ENCODE peak calls at places on chromosome 6, in four cellular contexts. C, J, O and I are unnamed samples.

GRCh38 chr6:119575721-119576120 is 226.2 kb upstream of the MAN1A1 start:
- DNase-seq in O (peak; percentile 10), J (no peak), C (peak; percentile 52), I (no peak)

GRCh38 chr6:2658788-2659187 is 91.9 kb downstream of the MYLK4 start:
- DNase-seq in C (no peak), J (peak; percentile 40), O (no peak), I (no peak)

GRCh38 chr6:71220466-71220865 is 68.1 kb upstream of the OGFRL1 start:
- DNase-seq in J (no peak), C (no peak), O (no peak), I (no peak)

GRCh38 chr6:129402244-129402643 is 307.7 kb downstream of the ARHGAP18 start:
- DNase-seq in C (peak; percentile 16), J (no peak), O (no peak), I (no peak)

GRCh38 chr6:25389501-25389900 is 110.3 kb downstream of the CARMIL1 start:
- DNase-seq in C (no peak), J (no peak), O (no peak), I (no peak)

GRCh38 chr6:37648465-37649330 is 49.0 kb downstream of the MDGA1 start:
- DNase-seq in O (peak; percentile 59), C (no peak), J (no peak), I (no peak)

GRCh38 chr6:80003841-80004198 is 629 bp upstream of the TTK start:
- DNase-seq in O (peak; percentile 6), J (no peak), C (no peak), I (no peak)

GRCh38 chr6:36729169-36729549 is 31.5 kb downstream of the RAB44 start:
- DNase-seq in O (no peak), J (no peak), C (no peak), I (no peak)

GRCh38 chr6:13071946-13072345 is 256.4 kb downstream of the TBC1D7 start:
- DNase-seq in C (no peak), J (no peak), O (no peak), I (no peak)

GRCh38 chr6:82381278-82381677 is 17.7 kb downstream of the TPBG start:
- DNase-seq in C (no peak), J (peak; percentile 61), O (no peak), I (no peak)

GRCh38 chr6:111250743-111251406 is 163.6 kb downstream of the SLC16A10 start:
- DNase-seq in O (peak; percentile 59), C (no peak), J (no peak), I (no peak)

GRCh38 chr6:154528286-154528915 is 17.9 kb upstream of the CNKSR3 start:
- DNase-seq in J (no peak), C (no peak), O (no peak), I (no peak)

GRCh38 chr6:1665214-1665613 is 55.5 kb downstream of the FOXC1 start:
- DNase-seq in J (peak; percentile 62), O (no peak), C (no peak), I (no peak)

GRCh38 chr6:130843575-130844320 is 16.5 kb downstream of the SMLR1 start:
- DNase-seq in O (peak; percentile 38), J (peak; percentile 9), C (peak; percentile 33), I (peak; percentile 18)

GRCh38 chr6:56649782-56650181 is 7.1 kb upstream of the DST start:
- DNase-seq in O (no peak), J (no peak), C (peak; percentile 64), I (no peak)

GRCh38 chr6:141351721-141352120 is 781.0 kb upstream of the GJE1 start:
- DNase-seq in C (no peak), O (no peak), J (no peak), I (no peak)

GRCh38 chr6:129516787-129517186 is 193.2 kb downstream of the ARHGAP18 start:
- DNase-seq in O (no peak), J (no peak), C (no peak), I (no peak)

GRCh38 chr6:54192993-54193392 is 81.8 kb downstream of the MLIP start:
- DNase-seq in J (no peak), O (no peak), C (no peak), I (no peak)

GRCh38 chr6:139943391-139943790 is 568.9 kb upstream of the CITED2 start:
- DNase-seq in C (peak; percentile 89), O (no peak), J (no peak), I (peak; percentile 7)

GRCh38 chr6:142845624-142846458 is 99.1 kb downstream of the HIVEP2 start:
- DNase-seq in O (peak; percentile 23), J (no peak), C (peak; percentile 70), I (no peak)

GRCh38 chr6:2038096-2038495 is 207.3 kb downstream of the GMDS start:
- DNase-seq in C (peak; percentile 37), J (no peak), O (peak; percentile 8), I (no peak)

GRCh38 chr6:127297502-127298070 is 30.9 kb downstream of the RNF146 start:
- DNase-seq in O (no peak), C (no peak), J (no peak), I (no peak)

GRCh38 chr6:13461352-13461751 is 26.0 kb downstream of the GFOD1 start:
- DNase-seq in J (no peak), C (no peak), O (no peak), I (no peak)

GRCh38 chr6:97040355-97040860 is 115.9 kb downstream of the KLHL32 start:
- DNase-seq in J (no peak), C (no peak), O (no peak), I (no peak)

GRCh38 chr6:132020138-132020551 is 69.0 kb upstream of the CCN2 start:
- DNase-seq in J (no peak), C (peak; percentile 13), O (no peak), I (no peak)

GRCh38 chr6:169887529-169888140 is 136.2 kb downstream of the ERMARD start:
- DNase-seq in C (no peak), O (no peak), J (no peak), I (no peak)

DNA sequence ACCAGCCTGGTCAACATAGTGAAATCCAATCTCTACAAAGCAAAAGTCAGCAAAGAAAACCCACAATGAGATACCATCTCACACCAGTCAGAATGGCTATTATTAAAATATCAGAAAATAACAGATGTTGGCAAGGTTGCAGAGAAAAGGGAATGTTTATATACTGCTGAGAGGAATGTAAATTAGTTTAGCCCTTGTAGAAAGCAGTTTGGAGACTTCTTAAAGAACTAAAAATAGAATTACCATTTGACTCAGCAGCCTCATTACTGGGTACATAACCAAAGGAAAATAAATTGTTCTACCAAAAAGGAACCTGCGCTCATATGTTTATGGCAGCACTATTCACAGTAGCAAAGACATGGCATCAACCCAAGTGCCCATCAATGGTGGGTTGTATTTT is 16.7 kb upstream of the GCM1 start:
- DNase-seq in J (no peak), O (no peak), C (peak; percentile 72), I (no peak)
- TF ChIP-seq ELK1 in J (no peak), O (no peak), C (no peak), I (no peak)

DNA sequence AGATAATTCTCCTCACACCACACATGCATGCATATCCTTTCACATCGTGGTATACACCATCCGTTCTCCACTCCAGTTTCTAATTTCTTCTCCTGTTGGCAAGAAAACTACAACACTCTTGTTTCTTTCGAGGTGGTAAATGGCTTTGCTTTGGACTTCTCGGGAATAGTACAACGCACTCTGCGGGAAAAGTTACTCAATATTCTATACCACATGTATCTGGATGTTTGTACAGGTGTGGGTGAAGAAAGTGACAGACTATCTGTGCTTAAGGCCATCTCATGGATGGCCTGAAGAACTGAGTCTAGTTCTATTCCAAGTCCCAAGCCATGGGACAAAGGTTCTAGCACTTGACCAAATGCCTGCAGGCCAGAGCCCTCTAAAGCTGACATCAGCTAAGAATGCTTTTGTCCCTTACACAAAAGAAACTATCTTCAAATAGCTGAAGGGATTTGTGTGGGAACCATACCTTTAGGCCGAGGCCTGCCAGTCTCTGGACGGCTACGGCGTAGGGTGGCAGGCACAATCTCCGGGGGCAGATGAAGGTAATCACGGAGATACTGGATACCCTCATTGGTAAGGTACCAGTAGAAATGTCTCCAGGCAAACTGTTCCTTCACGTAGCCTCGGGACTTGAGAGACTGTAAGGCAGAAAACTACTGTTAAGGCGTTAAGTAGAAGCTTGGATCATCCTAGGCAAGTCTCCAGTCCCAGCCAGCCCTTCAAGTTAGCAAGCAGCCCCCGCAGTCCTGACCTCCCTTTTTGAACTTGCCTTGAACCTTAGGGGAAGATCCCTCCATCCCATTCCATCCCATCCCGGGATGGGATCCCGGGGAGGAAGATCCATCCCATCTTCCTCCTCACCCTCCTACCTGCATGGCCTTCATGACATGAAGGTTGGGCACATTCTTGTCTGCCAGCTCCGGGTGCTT is 1.4 kb downstream of the RPS10 start:
- DNase-seq in J (no peak), O (no peak), C (no peak), I (no peak)
- TF ChIP-seq ELK1 in J (no peak), O (no peak), C (no peak), I (no peak)

GRCh38 chr6:163892814-163893561 is 478.5 kb downstream of the QKI start:
- DNase-seq in C (no peak), J (no peak), O (no peak), I (no peak)
- TF ChIP-seq ELK1 in C (no peak), J (no peak), O (no peak), I (no peak)

GRCh38 chr6:31815025-31815838 is at the start of the genes HSPA1A and HSPA1L:
- DNase-seq in O (peak; percentile 100), C (peak; percentile 95), J (no peak), I (peak; percentile 93)
- TF ChIP-seq ELK1 in O (no peak), C (no peak), J (no peak), I (no peak)